ENCODE peak calls at places on chromosomes 5 and 9, in seven cellular contexts. One of them, this sample, is unnamed.

GRCh38 chr5:89983206-89983605 is 426.4 kb downstream of the CETN3 start:
- DNase-seq in GDM1: no peak
- DNase-seq in HFF-Myc: no peak
- DNase-seq in fibroblast of pulmonary artery: no peak
- DNase-seq in progenitor cell of endocrine pancreas: no peak
- DNase-seq in iPS DF 6.9: no peak
- DNase-seq in HTR-8/SVneo: no peak
- DNase-seq in this sample: no peak

GRCh38 chr9:137085918-137086530 is 761 bp upstream of the MAN1B1 start:
- DNase-seq in GDM1: no peak
- DNase-seq in HFF-Myc: no peak
- DNase-seq in fibroblast of pulmonary artery: peak; percentile 26
- DNase-seq in progenitor cell of endocrine pancreas: no peak
- DNase-seq in iPS DF 6.9: no peak
- DNase-seq in HTR-8/SVneo: no peak
- DNase-seq in this sample: no peak

GRCh38 chr9:17065062-17065461 is 69.8 kb upstream of the CNTLN start:
- DNase-seq in GDM1: no peak
- DNase-seq in HFF-Myc: no peak
- DNase-seq in fibroblast of pulmonary artery: peak; percentile 48
- DNase-seq in progenitor cell of endocrine pancreas: no peak
- DNase-seq in iPS DF 6.9: no peak
- DNase-seq in HTR-8/SVneo: no peak
- DNase-seq in this sample: no peak

GRCh38 chr9:87674565-87675299 is 51.2 kb upstream of the CTSL start:
- DNase-seq in GDM1: no peak
- DNase-seq in HFF-Myc: no peak
- DNase-seq in fibroblast of pulmonary artery: no peak
- DNase-seq in progenitor cell of endocrine pancreas: no peak
- DNase-seq in iPS DF 6.9: no peak
- DNase-seq in HTR-8/SVneo: no peak
- DNase-seq in this sample: no peak

GRCh38 chr5:32536246-32536645 is 49.1 kb upstream of the SUB1 start:
- DNase-seq in GDM1: no peak
- DNase-seq in HFF-Myc: no peak
- DNase-seq in fibroblast of pulmonary artery: no peak
- DNase-seq in progenitor cell of endocrine pancreas: no peak
- DNase-seq in iPS DF 6.9: no peak
- DNase-seq in HTR-8/SVneo: no peak
- DNase-seq in this sample: no peak

GRCh38 chr5:127562252-127562651 is 44.8 kb downstream of the PRRC1 start:
- DNase-seq in GDM1: peak; percentile 0
- DNase-seq in HFF-Myc: no peak
- DNase-seq in fibroblast of pulmonary artery: peak; percentile 31
- DNase-seq in progenitor cell of endocrine pancreas: no peak
- DNase-seq in iPS DF 6.9: peak; percentile 35
- DNase-seq in HTR-8/SVneo: no peak
- DNase-seq in this sample: peak; percentile 34

GRCh38 chr9:98401140-98402025 is 145.9 kb upstream of the TBC1D2 start:
- DNase-seq in GDM1: no peak
- DNase-seq in HFF-Myc: no peak
- DNase-seq in fibroblast of pulmonary artery: peak; percentile 80
- DNase-seq in progenitor cell of endocrine pancreas: no peak
- DNase-seq in iPS DF 6.9: no peak
- DNase-seq in HTR-8/SVneo: no peak
- DNase-seq in this sample: no peak

GRCh38 chr9:95816716-95817115 is 58.8 kb upstream of the ERCC6L2 start:
- DNase-seq in GDM1: no peak
- DNase-seq in HFF-Myc: no peak
- DNase-seq in fibroblast of pulmonary artery: no peak
- DNase-seq in progenitor cell of endocrine pancreas: no peak
- DNase-seq in iPS DF 6.9: no peak
- DNase-seq in HTR-8/SVneo: no peak
- DNase-seq in this sample: no peak

GRCh38 chr5:170254056-170254455 is 21.3 kb downstream of the C5orf58 start:
- DNase-seq in GDM1: no peak
- DNase-seq in HFF-Myc: no peak
- DNase-seq in fibroblast of pulmonary artery: no peak
- DNase-seq in progenitor cell of endocrine pancreas: no peak
- DNase-seq in iPS DF 6.9: no peak
- DNase-seq in HTR-8/SVneo: no peak
- DNase-seq in this sample: no peak

GRCh38 chr5:157459715-157460599 is at the start of gene NIPAL4:
- DNase-seq in GDM1: no peak
- DNase-seq in HFF-Myc: no peak
- DNase-seq in fibroblast of pulmonary artery: no peak
- DNase-seq in progenitor cell of endocrine pancreas: no peak
- DNase-seq in iPS DF 6.9: no peak
- DNase-seq in HTR-8/SVneo: peak; percentile 21
- DNase-seq in this sample: no peak

GRCh38 chr9:117704024-117704575 is at the start of gene TLR4:
- DNase-seq in GDM1: no peak
- DNase-seq in HFF-Myc: peak; percentile 66
- DNase-seq in fibroblast of pulmonary artery: peak; percentile 88
- DNase-seq in progenitor cell of endocrine pancreas: no peak
- DNase-seq in iPS DF 6.9: no peak
- DNase-seq in HTR-8/SVneo: peak; percentile 13
- DNase-seq in this sample: peak; percentile 70

GRCh38 chr5:148972958-148973357 is 89.9 kb downstream of the SH3TC2 start:
- DNase-seq in GDM1: peak; percentile 8
- DNase-seq in HFF-Myc: peak; percentile 62
- DNase-seq in fibroblast of pulmonary artery: peak; percentile 85
- DNase-seq in progenitor cell of endocrine pancreas: no peak
- DNase-seq in iPS DF 6.9: no peak
- DNase-seq in HTR-8/SVneo: peak; percentile 60
- DNase-seq in this sample: peak; percentile 44

GRCh38 chr9:31674264-31674663 is 710.2 kb upstream of the ACO1 start:
- DNase-seq in GDM1: no peak
- DNase-seq in HFF-Myc: no peak
- DNase-seq in fibroblast of pulmonary artery: no peak
- DNase-seq in progenitor cell of endocrine pancreas: no peak
- DNase-seq in iPS DF 6.9: no peak
- DNase-seq in HTR-8/SVneo: no peak
- DNase-seq in this sample: no peak

GRCh38 chr5:34743878-34744277 is 87.8 kb downstream of the RAI14 start:
- DNase-seq in GDM1: no peak
- DNase-seq in HFF-Myc: peak; percentile 70
- DNase-seq in fibroblast of pulmonary artery: peak; percentile 84
- DNase-seq in progenitor cell of endocrine pancreas: no peak
- DNase-seq in iPS DF 6.9: no peak
- DNase-seq in HTR-8/SVneo: peak; percentile 93
- DNase-seq in this sample: no peak

GRCh38 chr9:76789850-76790249 is 25.6 kb downstream of the PCA3 start:
- DNase-seq in GDM1: no peak
- DNase-seq in HFF-Myc: no peak
- DNase-seq in fibroblast of pulmonary artery: no peak
- DNase-seq in progenitor cell of endocrine pancreas: no peak
- DNase-seq in iPS DF 6.9: no peak
- DNase-seq in HTR-8/SVneo: no peak
- DNase-seq in this sample: no peak

GRCh38 chr9:80885894-80886293 is 803.5 kb downstream of the TLE1 start:
- DNase-seq in GDM1: no peak
- DNase-seq in HFF-Myc: no peak
- DNase-seq in fibroblast of pulmonary artery: no peak
- DNase-seq in progenitor cell of endocrine pancreas: no peak
- DNase-seq in iPS DF 6.9: no peak
- DNase-seq in HTR-8/SVneo: no peak
- DNase-seq in this sample: peak; percentile 9

GRCh38 chr5:135163391-135163790 is 129.4 kb upstream of the PITX1 start:
- DNase-seq in GDM1: no peak
- DNase-seq in HFF-Myc: no peak
- DNase-seq in fibroblast of pulmonary artery: no peak
- DNase-seq in progenitor cell of endocrine pancreas: no peak
- DNase-seq in iPS DF 6.9: no peak
- DNase-seq in HTR-8/SVneo: no peak
- DNase-seq in this sample: no peak

GRCh38 chr5:15783734-15784133 is 283.8 kb downstream of the FBXL7 start:
- DNase-seq in GDM1: no peak
- DNase-seq in HFF-Myc: no peak
- DNase-seq in fibroblast of pulmonary artery: no peak
- DNase-seq in progenitor cell of endocrine pancreas: no peak
- DNase-seq in iPS DF 6.9: no peak
- DNase-seq in HTR-8/SVneo: no peak
- DNase-seq in this sample: no peak

GRCh38 chr9:137619240-137620090 is 660 bp downstream of the EHMT1 start:
- DNase-seq in GDM1: no peak
- DNase-seq in HFF-Myc: no peak
- DNase-seq in fibroblast of pulmonary artery: peak; percentile 57
- DNase-seq in progenitor cell of endocrine pancreas: peak; percentile 37
- DNase-seq in iPS DF 6.9: no peak
- DNase-seq in HTR-8/SVneo: no peak
- DNase-seq in this sample: no peak

GRCh38 chr9:76269789-76270188 is 124.4 kb downstream of the RFK start:
- DNase-seq in GDM1: no peak
- DNase-seq in HFF-Myc: no peak
- DNase-seq in fibroblast of pulmonary artery: peak; percentile 57
- DNase-seq in progenitor cell of endocrine pancreas: no peak
- DNase-seq in iPS DF 6.9: no peak
- DNase-seq in HTR-8/SVneo: no peak
- DNase-seq in this sample: no peak

GRCh38 chr9:18253950-18254349 is 220.0 kb upstream of the ADAMTSL1 start:
- DNase-seq in GDM1: no peak
- DNase-seq in HFF-Myc: no peak
- DNase-seq in fibroblast of pulmonary artery: no peak
- DNase-seq in progenitor cell of endocrine pancreas: no peak
- DNase-seq in iPS DF 6.9: no peak
- DNase-seq in HTR-8/SVneo: no peak
- DNase-seq in this sample: no peak

GRCh38 chr9:306907-307306 is 92.2 kb downstream of the DOCK8 start:
- DNase-seq in GDM1: peak; percentile 29
- DNase-seq in HFF-Myc: no peak
- DNase-seq in fibroblast of pulmonary artery: no peak
- DNase-seq in progenitor cell of endocrine pancreas: no peak
- DNase-seq in iPS DF 6.9: no peak
- DNase-seq in HTR-8/SVneo: no peak
- DNase-seq in this sample: no peak

GRCh38 chr9:125432715-125433385 is 171.2 kb downstream of the GAPVD1 start:
- DNase-seq in GDM1: no peak
- DNase-seq in HFF-Myc: no peak
- DNase-seq in fibroblast of pulmonary artery: no peak
- DNase-seq in progenitor cell of endocrine pancreas: no peak
- DNase-seq in iPS DF 6.9: no peak
- DNase-seq in HTR-8/SVneo: no peak
- DNase-seq in this sample: no peak

GRCh38 chr9:20621553-20622329 is 558 bp downstream of the MLLT3 start:
- DNase-seq in GDM1: peak; percentile 66
- DNase-seq in HFF-Myc: peak; percentile 50
- DNase-seq in fibroblast of pulmonary artery: peak; percentile 79
- DNase-seq in progenitor cell of endocrine pancreas: peak; percentile 40
- DNase-seq in iPS DF 6.9: no peak
- DNase-seq in HTR-8/SVneo: no peak
- DNase-seq in this sample: peak; percentile 67

GRCh38 chr5:1214163-1214935 is 10.8 kb upstream of the SLC6A18 start:
- DNase-seq in GDM1: no peak
- DNase-seq in HFF-Myc: no peak
- DNase-seq in fibroblast of pulmonary artery: no peak
- DNase-seq in progenitor cell of endocrine pancreas: no peak
- DNase-seq in iPS DF 6.9: no peak
- DNase-seq in HTR-8/SVneo: no peak
- DNase-seq in this sample: no peak

GRCh38 chr9:101018391-101018990 is 10.0 kb upstream of the PLPPR1 start:
- DNase-seq in GDM1: no peak
- DNase-seq in HFF-Myc: no peak
- DNase-seq in fibroblast of pulmonary artery: no peak
- DNase-seq in progenitor cell of endocrine pancreas: no peak
- DNase-seq in iPS DF 6.9: no peak
- DNase-seq in HTR-8/SVneo: no peak
- DNase-seq in this sample: no peak

GRCh38 chr9:133103183-133103986 is 17.7 kb downstream of the RALGDS start:
- DNase-seq in GDM1: no peak
- DNase-seq in HFF-Myc: no peak
- DNase-seq in fibroblast of pulmonary artery: peak; percentile 46
- DNase-seq in progenitor cell of endocrine pancreas: peak; percentile 76
- DNase-seq in iPS DF 6.9: no peak
- DNase-seq in HTR-8/SVneo: peak; percentile 48
- DNase-seq in this sample: peak; percentile 79

GRCh38 chr9:124652994-124653393 is 118.1 kb downstream of the NR6A1 start:
- DNase-seq in GDM1: no peak
- DNase-seq in HFF-Myc: no peak
- DNase-seq in fibroblast of pulmonary artery: no peak
- DNase-seq in progenitor cell of endocrine pancreas: no peak
- DNase-seq in iPS DF 6.9: no peak
- DNase-seq in HTR-8/SVneo: no peak
- DNase-seq in this sample: no peak

GRCh38 chr9:112647596-112647995 is 70.3 kb downstream of the INIP start:
- DNase-seq in GDM1: no peak
- DNase-seq in HFF-Myc: no peak
- DNase-seq in fibroblast of pulmonary artery: no peak
- DNase-seq in progenitor cell of endocrine pancreas: no peak
- DNase-seq in iPS DF 6.9: no peak
- DNase-seq in HTR-8/SVneo: peak; percentile 10
- DNase-seq in this sample: no peak

GRCh38 chr5:149605998-149606721 is 24.9 kb downstream of the ARHGEF37 start:
- DNase-seq in GDM1: no peak
- DNase-seq in HFF-Myc: peak; percentile 27
- DNase-seq in fibroblast of pulmonary artery: peak; percentile 71
- DNase-seq in progenitor cell of endocrine pancreas: no peak
- DNase-seq in iPS DF 6.9: no peak
- DNase-seq in HTR-8/SVneo: peak; percentile 69
- DNase-seq in this sample: no peak

GRCh38 chr9:122356627-122357026 is 14.2 kb upstream of the PTGS1 start:
- DNase-seq in GDM1: no peak
- DNase-seq in HFF-Myc: no peak
- DNase-seq in fibroblast of pulmonary artery: no peak
- DNase-seq in progenitor cell of endocrine pancreas: no peak
- DNase-seq in iPS DF 6.9: no peak
- DNase-seq in HTR-8/SVneo: no peak
- DNase-seq in this sample: no peak

GRCh38 chr9:130074391-130075115 is 20.8 kb downstream of the GPR107 start:
- DNase-seq in GDM1: peak; percentile 77
- DNase-seq in HFF-Myc: no peak
- DNase-seq in fibroblast of pulmonary artery: peak; percentile 60
- DNase-seq in progenitor cell of endocrine pancreas: no peak
- DNase-seq in iPS DF 6.9: no peak
- DNase-seq in HTR-8/SVneo: no peak
- DNase-seq in this sample: no peak

GRCh38 chr5:169602535-169602934 is 19.0 kb downstream of the SPDL1 start:
- DNase-seq in GDM1: no peak
- DNase-seq in HFF-Myc: no peak
- DNase-seq in fibroblast of pulmonary artery: no peak
- DNase-seq in progenitor cell of endocrine pancreas: no peak
- DNase-seq in iPS DF 6.9: no peak
- DNase-seq in HTR-8/SVneo: no peak
- DNase-seq in this sample: no peak

GRCh38 chr9:76911971-76912370 is 6.1 kb upstream of the PRUNE2 start:
- DNase-seq in GDM1: no peak
- DNase-seq in HFF-Myc: no peak
- DNase-seq in fibroblast of pulmonary artery: no peak
- DNase-seq in progenitor cell of endocrine pancreas: no peak
- DNase-seq in iPS DF 6.9: no peak
- DNase-seq in HTR-8/SVneo: no peak
- DNase-seq in this sample: no peak

GRCh38 chr9:133118568-133118967 is 2.5 kb downstream of the RALGDS start:
- DNase-seq in GDM1: no peak
- DNase-seq in HFF-Myc: no peak
- DNase-seq in fibroblast of pulmonary artery: no peak
- DNase-seq in progenitor cell of endocrine pancreas: no peak
- DNase-seq in iPS DF 6.9: no peak
- DNase-seq in HTR-8/SVneo: no peak
- DNase-seq in this sample: no peak

This sample was measured in tibial nerve.